ENCODE peak calls at places on chromosome 1, in six cellular contexts. A is esophagus squamous epithelium, L is HCT116, Q is ovary, I is right lobe of liver, W is H1. N is an unnamed sample.

GRCh38 chr1:202282017-202282335 is 59.8 kb downstream of the UBE2T start:
- DNase-seq in Q (no peak), A (no peak), I (no peak), W (no peak), L (no peak), N (no peak)

GRCh38 chr1:176996455-176997090 is 167.9 kb downstream of the ASTN1 start:
- DNase-seq in I (no peak), L (no peak), Q (no peak), W (peak; percentile 10), A (no peak), N (no peak)

GRCh38 chr1:25011966-25012625 is 82.0 kb upstream of the RUNX3 start:
- DNase-seq in L (no peak), A (no peak), Q (no peak), I (peak; percentile 59), W (no peak), N (no peak)

GRCh38 chr1:204751883-204752687 is 66.5 kb upstream of the LRRN2 start:
- DNase-seq in Q (no peak), A (no peak), W (peak; percentile 31), L (peak; percentile 67), I (no peak), N (peak; percentile 45)

GRCh38 chr1:117312453-117313138 is 54.7 kb upstream of the MAN1A2 start:
- DNase-seq in W (no peak), A (no peak), Q (no peak), L (peak; percentile 38), I (no peak), N (peak; percentile 34)

GRCh38 chr1:81287681-81288080 is 513.1 kb upstream of the ADGRL2 start:
- DNase-seq in I (no peak), W (no peak), L (no peak), Q (no peak), A (no peak), N (no peak)

GRCh38 chr1:184030433-184031126 is 6.9 kb downstream of the COLGALT2 start:
- DNase-seq in I (no peak), W (no peak), Q (no peak), A (no peak), L (no peak), N (no peak)

GRCh38 chr1:111223126-111223443 is 4.4 kb upstream of the CHI3L2 start:
- DNase-seq in Q (no peak), I (no peak), W (no peak), A (no peak), L (no peak), N (no peak)

GRCh38 chr1:27887215-27888035 is 15.1 kb downstream of the THEMIS2 start:
- DNase-seq in Q (no peak), A (no peak), W (no peak), L (no peak), I (no peak), N (no peak)

GRCh38 chr1:53781654-53782053 is 42.7 kb upstream of the GLIS1 start:
- DNase-seq in L (no peak), W (no peak), Q (no peak), I (no peak), A (no peak), N (no peak)

GRCh38 chr1:85289207-85289847 is 12.9 kb upstream of the BCL10 start:
- DNase-seq in I (no peak), W (no peak), L (peak; percentile 93), Q (no peak), A (no peak), N (peak; percentile 42)

GRCh38 chr1:64875101-64875500 is 91.2 kb downstream of the JAK1 start:
- DNase-seq in Q (no peak), W (no peak), A (no peak), L (no peak), I (no peak), N (no peak)

GRCh38 chr1:67942269-67942668 is 108.2 kb downstream of the DIRAS3 start:
- DNase-seq in I (no peak), Q (no peak), L (no peak), W (no peak), A (no peak), N (no peak)

GRCh38 chr1:227794813-227795183 is 20.7 kb upstream of the PRSS38 start:
- DNase-seq in Q (peak; percentile 49), I (no peak), A (no peak), L (no peak), W (no peak), N (no peak)

GRCh38 chr1:145889722-145890121 is 4.1 kb upstream of the ANKRD35 start:
- DNase-seq in I (no peak), Q (no peak), A (no peak), L (no peak), W (no peak), N (no peak)

GRCh38 chr1:22053018-22053860 is 730 bp downstream of the CDC42 start:
- DNase-seq in L (no peak), W (no peak), I (peak; percentile 74), A (no peak), Q (peak; percentile 75), N (peak; percentile 30)
- TF ChIP-seq POLR2A in L (no peak), W (peak; percentile 51), I (no peak), A (peak; percentile 41), Q (no peak), N (no peak)

DNA sequence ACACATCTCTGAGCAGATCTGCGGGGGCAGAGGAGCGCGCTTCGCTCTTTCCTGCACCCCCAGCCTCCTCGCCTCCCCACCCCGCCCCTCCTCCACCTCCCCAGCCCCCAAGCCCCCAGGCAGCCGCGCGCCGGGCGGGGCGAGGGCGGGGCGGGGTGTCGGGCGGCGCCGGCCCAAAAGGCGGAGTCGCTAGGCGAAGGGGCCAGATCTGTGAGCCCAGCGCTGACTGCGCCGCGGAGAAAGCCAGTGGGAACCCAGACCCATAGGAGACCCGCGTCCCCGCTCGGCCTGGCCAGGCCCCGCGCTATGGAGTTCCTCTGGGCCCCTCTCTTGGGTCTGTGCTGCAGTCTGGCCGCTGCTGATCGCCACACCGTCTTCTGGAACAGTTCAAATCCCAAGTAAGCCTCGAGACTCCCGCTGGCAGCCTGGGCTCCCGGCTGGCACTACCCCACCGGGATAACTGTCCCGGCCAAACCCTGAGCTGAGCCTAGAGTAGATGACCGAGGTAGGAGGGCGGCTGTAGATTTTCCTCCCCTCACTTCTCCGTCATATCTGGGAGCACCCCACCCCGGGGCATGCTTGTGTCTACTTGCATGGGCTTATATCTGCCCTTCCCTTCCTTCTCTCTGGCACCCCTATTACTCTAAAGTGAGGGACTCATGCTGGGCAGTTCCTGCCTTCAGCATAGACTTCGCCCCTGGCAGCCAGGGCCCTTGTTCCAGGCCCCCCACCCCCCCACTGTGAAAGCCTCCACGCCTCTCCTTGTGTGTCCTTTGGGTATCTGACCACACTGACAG is at the start of gene EFNA1:
- DNase-seq in W (no peak), I (peak; percentile 86), L (no peak), A (no peak), Q (peak; percentile 63), N (peak; percentile 45)
- TF ChIP-seq POLR2A in W (no peak), I (peak; percentile 93), L (no peak), A (peak; percentile 87), Q (no peak), N (peak; percentile 41)

GRCh38 chr1:108646661-108647269 is 14.1 kb downstream of the HENMT1 start:
- DNase-seq in L (no peak), I (peak; percentile 82), Q (no peak), A (peak; percentile 45), W (no peak), N (no peak)

GRCh38 chr1:108643492-108644333 is 17.2 kb downstream of the HENMT1 start:
- DNase-seq in Q (no peak), W (no peak), A (no peak), L (peak; percentile 15), I (no peak), N (peak; percentile 53)

GRCh38 chr1:108646265-108646660 is 14.6 kb downstream of the HENMT1 start:
- DNase-seq in Q (no peak), I (no peak), L (no peak), A (no peak), W (no peak), N (no peak)

GRCh38 chr1:108645479-108646184 is 15.3 kb downstream of the HENMT1 start:
- DNase-seq in Q (no peak), I (no peak), W (no peak), L (no peak), A (no peak), N (no peak)

DNA sequence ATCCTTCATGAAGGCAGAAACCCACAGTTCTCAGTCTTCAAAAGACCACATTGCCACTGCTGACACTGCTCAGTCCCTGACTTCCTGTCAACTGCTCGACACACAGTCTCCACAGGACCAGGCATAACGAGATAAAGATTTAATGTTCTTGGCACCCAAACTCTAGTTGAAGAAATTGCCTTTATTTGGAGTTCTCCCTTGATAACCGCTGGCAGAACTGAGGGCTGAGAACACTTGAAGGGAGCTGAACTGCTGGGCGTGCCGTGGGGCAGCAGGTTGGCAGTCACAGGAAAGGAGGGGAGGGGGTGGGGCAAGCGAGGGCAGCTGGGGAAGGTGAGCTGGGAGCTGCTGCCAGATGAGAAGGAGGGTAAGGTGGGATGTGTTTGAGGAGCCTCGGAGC is 15.9 kb downstream of the HENMT1 start:
- DNase-seq in Q (no peak), L (no peak), W (no peak), A (no peak), I (no peak), N (no peak)
- TF ChIP-seq POLR2A in Q (no peak), L (no peak), W (no peak), A (peak; percentile 15), I (no peak), N (no peak)

DNA sequence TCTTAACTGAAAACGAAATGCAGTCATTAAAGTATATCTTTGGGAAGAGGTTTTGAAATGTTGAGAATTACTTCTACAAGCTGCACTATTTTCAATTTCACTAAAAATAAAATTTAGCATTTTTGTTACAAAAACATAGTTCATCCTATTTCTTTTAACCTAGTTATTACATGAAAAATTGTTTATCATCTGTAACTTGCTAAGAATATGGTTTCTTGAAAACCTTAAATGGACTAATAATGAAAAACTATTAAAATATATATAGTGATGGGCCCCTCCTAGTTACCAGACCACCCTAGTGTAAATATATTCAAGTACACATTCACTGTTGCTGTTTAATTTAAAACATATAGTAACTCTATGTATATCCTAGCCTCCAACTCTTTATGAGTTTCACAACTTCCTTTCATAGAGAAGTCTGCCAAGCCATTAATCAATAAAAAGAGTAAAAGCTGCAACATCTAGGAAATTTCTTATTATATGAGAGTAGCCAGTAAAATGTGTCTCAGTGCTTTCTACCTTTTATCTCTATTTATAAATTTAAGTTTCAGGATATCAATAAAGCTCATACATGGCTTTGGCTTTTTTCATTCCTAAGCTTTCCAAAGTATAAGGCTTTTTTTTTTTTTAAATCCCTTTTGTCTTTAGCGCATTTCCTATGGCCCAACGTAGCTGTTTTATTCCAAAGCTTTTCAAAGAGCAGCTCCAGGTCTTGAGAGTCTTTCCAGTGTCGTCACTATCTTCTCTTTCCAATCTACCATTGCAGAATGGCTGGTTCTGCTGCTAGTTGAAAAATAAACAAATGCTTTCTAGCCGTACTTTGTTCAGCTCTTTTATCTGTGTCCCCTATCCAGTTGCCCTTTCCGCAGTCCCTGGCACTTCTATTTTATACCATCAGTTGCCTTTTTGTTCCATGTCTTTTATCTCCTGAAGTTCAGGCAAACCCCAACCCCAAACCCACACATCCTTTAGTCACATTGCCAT is 6.5 kb downstream of the IRF2BP2 start:
- DNase-seq in Q (no peak), W (no peak), L (no peak), I (no peak), A (no peak), N (no peak)
- TF ChIP-seq POLR2A in Q (no peak), W (no peak), L (no peak), I (peak; percentile 61), A (no peak), N (no peak)

N was measured in H54.